ENCODE peak calls at places on chromosomes 1 and 21, in seven cellular contexts. H is BE2C, F is NCI-H748 treated with DMSO at 0.1 percent for 48 hours, A is T follicular helper cell, Y is HCEC 1CT, N is germinal center, C is esophagus muscularis mucosa. B is an unnamed sample.
A peak's percentile ranks its signal among the peaks of the same experiment; 100 is the strongest.

GRCh38 chr1:27350673-27351540 is 9.1 kb downstream of the SYTL1 start:
- DNase-seq in H (no peak), F (no peak), A (no peak), Y (no peak), N (no peak), C (no peak), B (no peak)

GRCh38 chr1:67791686-67792475 is 41.4 kb downstream of the GNG12 start:
- DNase-seq in H (no peak), F (no peak), A (no peak), Y (peak; percentile 97), N (no peak), C (peak; percentile 91), B (no peak)

GRCh38 chr21:34996304-34997081 is 52.6 kb downstream of the RUNX1 start:
- DNase-seq in H (no peak), F (no peak), A (no peak), Y (peak; percentile 68), N (no peak), C (no peak), B (no peak)

GRCh38 chr21:45618287-45618686 is 25.2 kb upstream of the PCBP3 start:
- DNase-seq in H (peak; percentile 27), F (no peak), A (no peak), Y (peak; percentile 21), N (no peak), C (no peak), B (no peak)

GRCh38 chr1:236800002-236800620 is 5.0 kb downstream of the MTR start:
- DNase-seq in H (no peak), F (no peak), A (no peak), Y (no peak), N (no peak), C (no peak), B (no peak)

GRCh38 chr1:222263791-222264190 is 284.1 kb downstream of the HHIPL2 start:
- DNase-seq in H (no peak), F (no peak), A (no peak), Y (no peak), N (no peak), C (no peak), B (no peak)

GRCh38 chr1:82143108-82143833 is 342.5 kb downstream of the ADGRL2 start:
- DNase-seq in H (no peak), F (no peak), A (no peak), Y (no peak), N (no peak), C (no peak), B (no peak)

GRCh38 chr1:31064685-31065309 is 720 bp downstream of the PUM1 start:
- DNase-seq in H (peak; percentile 5), F (peak; percentile 46), A (peak; percentile 2), Y (peak; percentile 7), N (peak; percentile 42), C (no peak), B (no peak)

GRCh38 chr1:193581338-193581737 is 394.9 kb upstream of the B3GALT2 start:
- DNase-seq in H (no peak), F (no peak), A (no peak), Y (no peak), N (no peak), C (no peak), B (no peak)

GRCh38 chr1:59232209-59232608 is 64.7 kb upstream of the FGGY start:
- DNase-seq in H (no peak), F (peak; percentile 98), A (no peak), Y (no peak), N (no peak), C (no peak), B (no peak)

GRCh38 chr1:167797005-167797404 is 75.2 kb downstream of the MPZL1 start:
- DNase-seq in H (no peak), F (no peak), A (no peak), Y (peak; percentile 99), N (no peak), C (peak; percentile 94), B (peak; percentile 86)

GRCh38 chr1:156212833-156213643 is at the start of gene PMF1:
- DNase-seq in H (peak; percentile 99), F (peak; percentile 94), A (peak; percentile 94), Y (peak; percentile 94), N (peak; percentile 100), C (peak; percentile 99), B (no peak)

GRCh38 chr21:42613756-42614155 is 39.7 kb upstream of the PDE9A start:
- DNase-seq in H (no peak), F (no peak), A (no peak), Y (no peak), N (no peak), C (no peak), B (no peak)

GRCh38 chr1:210237981-210238380 is 5.4 kb downstream of the SERTAD4 start:
- DNase-seq in H (no peak), F (no peak), A (no peak), Y (no peak), N (no peak), C (no peak), B (no peak)

B was measured in keratinocyte.